ENCODE peak calls at places on chromosomes 12 and 14, in eight cellular contexts. T is cardiac muscle cell, C is Calu3, V is ovary, O is spleen, N is left lung, I is activated B cell treated with CpG ODN at 0.5 μM for 24 hours, J is esophagus muscularis mucosa. M is an unnamed sample.

GRCh38 chr12:10310926-10311705 is 3.4 kb downstream of the KLRD1 start:
- DNase-seq in T (no peak), C (no peak), V (no peak), O (no peak), N (no peak), I (no peak), J (no peak), M (no peak)

GRCh38 chr12:75977952-75978671 is 53.5 kb downstream of the PHLDA1 start:
- DNase-seq in T (no peak), C (peak; percentile 92), V (no peak), O (no peak), N (no peak), I (peak; percentile 23), J (no peak), M (no peak)

GRCh38 chr12:128387811-128388422 is 120.9 kb downstream of the TMEM132C start:
- DNase-seq in T (peak; percentile 80), C (peak; percentile 2), V (peak; percentile 69), O (no peak), N (no peak), I (no peak), J (no peak), M (peak; percentile 26)

GRCh38 chr12:19518209-19518608 is 78.9 kb downstream of the AEBP2 start:
- DNase-seq in T (no peak), C (no peak), V (no peak), O (no peak), N (no peak), I (no peak), J (no peak), M (no peak)

GRCh38 chr14:94623422-94623809 is 11.2 kb downstream of the SERPINA3 start:
- DNase-seq in T (no peak), C (no peak), V (no peak), O (peak; percentile 20), N (no peak), I (no peak), J (no peak), M (no peak)

GRCh38 chr12:41364211-41364610 is 176.1 kb downstream of the PDZRN4 start:
- DNase-seq in T (no peak), C (no peak), V (no peak), O (no peak), N (no peak), I (no peak), J (no peak), M (no peak)

GRCh38 chr12:76529226-76529918 is 30.2 kb downstream of the OSBPL8 start:
- DNase-seq in T (no peak), C (no peak), V (no peak), O (no peak), N (no peak), I (no peak), J (no peak), M (no peak)

GRCh38 chr12:80627773-80628172 is 79.7 kb upstream of the MYF6 start:
- DNase-seq in T (no peak), C (no peak), V (no peak), O (no peak), N (no peak), I (no peak), J (no peak), M (no peak)

GRCh38 chr14:30272848-30273563 is 286.0 kb upstream of the G2E3 start:
- DNase-seq in T (peak; percentile 13), C (no peak), V (no peak), O (no peak), N (peak; percentile 22), I (no peak), J (no peak), M (no peak)

GRCh38 chr12:88081247-88081646 is 52.0 kb upstream of the C12orf50 start:
- DNase-seq in T (no peak), C (no peak), V (no peak), O (no peak), N (no peak), I (no peak), J (no peak), M (no peak)

GRCh38 chr12:63790608-63790945 is 10.9 kb downstream of the RXYLT1 start:
- DNase-seq in T (no peak), C (no peak), V (no peak), O (no peak), N (no peak), I (no peak), J (no peak), M (no peak)

GRCh38 chr12:67649165-67650126 is 901 bp downstream of the DYRK2 start:
- DNase-seq in T (peak; percentile 44), C (peak; percentile 39), V (peak; percentile 56), O (peak; percentile 89), N (peak; percentile 86), I (peak; percentile 40), J (no peak), M (no peak)

GRCh38 chr14:71734076-71734475 is 198.2 kb upstream of the RGS6 start:
- DNase-seq in T (no peak), C (no peak), V (no peak), O (no peak), N (no peak), I (no peak), J (no peak), M (no peak)

GRCh38 chr12:46553266-46553665 is 180.7 kb upstream of the SLC38A2 start:
- DNase-seq in T (no peak), C (no peak), V (no peak), O (no peak), N (no peak), I (no peak), J (no peak), M (no peak)

GRCh38 chr12:57454566-57455373 is at the start of gene INHBE:
- DNase-seq in T (peak; percentile 52), C (peak; percentile 58), V (no peak), O (peak; percentile 72), N (no peak), I (no peak), J (no peak), M (no peak)

GRCh38 chr12:104215638-104216297 is at the start of gene TXNRD1:
- DNase-seq in T (peak; percentile 87), C (peak; percentile 92), V (peak; percentile 88), O (peak; percentile 97), N (peak; percentile 97), I (peak; percentile 82), J (peak; percentile 94), M (peak; percentile 84)

GRCh38 chr14:58557242-58557641 is 80.5 kb upstream of the DACT1 start:
- DNase-seq in T (no peak), C (no peak), V (no peak), O (no peak), N (no peak), I (no peak), J (no peak), M (no peak)

GRCh38 chr14:55470025-55470424 is 29.6 kb upstream of the TBPL2 start:
- DNase-seq in T (no peak), C (no peak), V (no peak), O (no peak), N (no peak), I (no peak), J (no peak), M (no peak)

GRCh38 chr12:47856721-47857575 is 37.2 kb upstream of the HDAC7 start:
- DNase-seq in T (no peak), C (no peak), V (no peak), O (no peak), N (no peak), I (no peak), J (no peak), M (no peak)

GRCh38 chr12:68326720-68327119 is 5.4 kb downstream of the MDM1 start:
- DNase-seq in T (no peak), C (no peak), V (no peak), O (no peak), N (no peak), I (no peak), J (peak; percentile 26), M (no peak)

DNA sequence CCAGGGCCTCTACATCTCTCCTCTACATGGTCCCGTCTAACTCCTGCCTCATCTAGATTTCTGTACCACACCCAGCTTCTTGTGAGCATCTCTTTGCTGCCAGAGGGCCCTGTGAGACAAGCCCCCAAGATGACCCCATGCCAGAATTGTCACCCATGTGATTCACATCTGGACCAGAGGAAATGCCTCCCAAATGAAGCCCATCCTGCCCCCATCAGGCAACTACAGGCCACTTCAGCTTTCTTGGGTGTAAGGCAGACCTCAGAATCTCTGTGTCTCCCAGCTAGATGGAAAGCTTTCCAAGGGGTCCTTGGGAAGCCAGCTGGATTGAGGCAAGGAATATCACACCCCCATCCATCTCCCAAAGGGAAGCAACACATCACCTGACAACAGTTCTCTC is 9.3 kb upstream of the OAS3 start:
- DNase-seq in T (no peak), C (no peak), V (no peak), O (no peak), N (no peak), I (no peak), J (no peak), M (no peak)
- TF ChIP-seq CTCF in T (peak; percentile 7), C (no peak), V (no peak), O (no peak), N (no peak), I (no peak), J (no peak), M (no peak)

GRCh38 chr14:65170768-65171251 is 68.5 kb upstream of the MAX start:
- DNase-seq in T (peak; percentile 48), C (peak; percentile 66), V (peak; percentile 47), O (peak; percentile 84), N (no peak), I (peak; percentile 52), J (no peak), M (no peak)
- TF ChIP-seq CTCF in T (peak; percentile 70), C (peak; percentile 36), V (no peak), O (no peak), N (no peak), I (no peak), J (no peak), M (no peak)

GRCh38 chr14:33959692-33960151 is 8.8 kb upstream of the EGLN3 start:
- DNase-seq in T (peak; percentile 40), C (no peak), V (no peak), O (no peak), N (no peak), I (no peak), J (peak; percentile 70), M (no peak)

GRCh38 chr14:33956640-33957039 is 5.8 kb upstream of the EGLN3 start:
- DNase-seq in T (no peak), C (no peak), V (no peak), O (no peak), N (no peak), I (no peak), J (no peak), M (no peak)

GRCh38 chr14:33958616-33959226 is 7.8 kb upstream of the EGLN3 start:
- DNase-seq in T (no peak), C (no peak), V (no peak), O (no peak), N (no peak), I (no peak), J (no peak), M (no peak)

GRCh38 chr14:33957299-33957698 is 6.4 kb upstream of the EGLN3 start:
- DNase-seq in T (no peak), C (no peak), V (no peak), O (no peak), N (no peak), I (no peak), J (no peak), M (no peak)

GRCh38 chr14:33957993-33958392 is 7.1 kb upstream of the EGLN3 start:
- DNase-seq in T (no peak), C (no peak), V (no peak), O (no peak), N (no peak), I (no peak), J (no peak), M (no peak)
- TF ChIP-seq CTCF in T (no peak), C (no peak), V (no peak), O (no peak), N (no peak), I (no peak), J (no peak), M (no peak)

GRCh38 chr14:32028599-32028998 is 48.5 kb upstream of the ARHGAP5 start:
- DNase-seq in T (no peak), C (peak; percentile 45), V (no peak), O (no peak), N (no peak), I (no peak), J (no peak), M (no peak)
- TF ChIP-seq CTCF in T (no peak), C (no peak), V (no peak), O (no peak), N (no peak), I (no peak), J (no peak), M (no peak)